ENCODE peak calls at places on chromosomes 2 and 18, in six cellular contexts. One of them, this sample, is unnamed.

GRCh38 chr18:62131305-62131909 is 55.4 kb downstream of the PIGN start:
- DNase-seq in foreskin fibroblast: peak
- DNase-seq in Panc1: peak
- DNase-seq in BE2C: peak
- DNase-seq in T-helper 17 cell: peak
- DNase-seq in mesenteric fat pad: no peak
- DNase-seq in this sample: peak

GRCh38 chr2:8750221-8750620 is 68.4 kb downstream of the ID2 start:
- DNase-seq in foreskin fibroblast: peak
- DNase-seq in Panc1: no peak
- DNase-seq in BE2C: no peak
- DNase-seq in T-helper 17 cell: no peak
- DNase-seq in mesenteric fat pad: no peak
- DNase-seq in this sample: no peak

GRCh38 chr18:48335829-48336228 is 73.4 kb downstream of the ZBTB7C start:
- DNase-seq in foreskin fibroblast: no peak
- DNase-seq in Panc1: no peak
- DNase-seq in BE2C: no peak
- DNase-seq in T-helper 17 cell: no peak
- DNase-seq in mesenteric fat pad: no peak
- DNase-seq in this sample: peak

GRCh38 chr2:53422979-53423378 is 344.6 kb upstream of the CHAC2 start:
- DNase-seq in foreskin fibroblast: peak
- DNase-seq in Panc1: no peak
- DNase-seq in BE2C: peak
- DNase-seq in T-helper 17 cell: no peak
- DNase-seq in mesenteric fat pad: no peak
- DNase-seq in this sample: no peak

GRCh38 chr2:164430166-164430783 is 191.0 kb downstream of the GRB14 start:
- DNase-seq in foreskin fibroblast: peak
- DNase-seq in Panc1: peak
- DNase-seq in BE2C: peak
- DNase-seq in T-helper 17 cell: no peak
- DNase-seq in mesenteric fat pad: no peak
- DNase-seq in this sample: no peak

GRCh38 chr18:32200766-32201165 is 10.9 kb downstream of the MEP1B start:
- DNase-seq in foreskin fibroblast: no peak
- DNase-seq in Panc1: no peak
- DNase-seq in BE2C: peak
- DNase-seq in T-helper 17 cell: no peak
- DNase-seq in mesenteric fat pad: no peak
- DNase-seq in this sample: no peak

GRCh38 chr2:10135296-10136089 is 13.0 kb downstream of the RRM2 start:
- DNase-seq in foreskin fibroblast: peak
- DNase-seq in Panc1: no peak
- DNase-seq in BE2C: peak
- DNase-seq in T-helper 17 cell: no peak
- DNase-seq in mesenteric fat pad: no peak
- DNase-seq in this sample: no peak

GRCh38 chr2:52658598-52658997 is 1109.0 kb upstream of the CHAC2 start:
- DNase-seq in foreskin fibroblast: peak
- DNase-seq in Panc1: no peak
- DNase-seq in BE2C: no peak
- DNase-seq in T-helper 17 cell: no peak
- DNase-seq in mesenteric fat pad: no peak
- DNase-seq in this sample: no peak

GRCh38 chr2:12918138-12918840 is 201.6 kb downstream of the TRIB2 start:
- DNase-seq in foreskin fibroblast: no peak
- DNase-seq in Panc1: no peak
- DNase-seq in BE2C: no peak
- DNase-seq in T-helper 17 cell: no peak
- DNase-seq in mesenteric fat pad: no peak
- DNase-seq in this sample: no peak

GRCh38 chr18:11976882-11977281 is 4.4 kb upstream of the IMPA2 start:
- DNase-seq in foreskin fibroblast: peak
- DNase-seq in Panc1: no peak
- DNase-seq in BE2C: no peak
- DNase-seq in T-helper 17 cell: no peak
- DNase-seq in mesenteric fat pad: no peak
- DNase-seq in this sample: no peak

GRCh38 chr2:12321017-12321641 is 395.6 kb upstream of the TRIB2 start:
- DNase-seq in foreskin fibroblast: peak
- DNase-seq in Panc1: no peak
- DNase-seq in BE2C: no peak
- DNase-seq in T-helper 17 cell: no peak
- DNase-seq in mesenteric fat pad: no peak
- DNase-seq in this sample: no peak

GRCh38 chr2:169705927-169706326 is 11.7 kb downstream of the PHOSPHO2 start:
- DNase-seq in foreskin fibroblast: peak
- DNase-seq in Panc1: no peak
- DNase-seq in BE2C: no peak
- DNase-seq in T-helper 17 cell: no peak
- DNase-seq in mesenteric fat pad: no peak
- DNase-seq in this sample: no peak

GRCh38 chr2:60230037-60230436 is 323.4 kb downstream of the BCL11A start:
- DNase-seq in foreskin fibroblast: no peak
- DNase-seq in Panc1: no peak
- DNase-seq in BE2C: no peak
- DNase-seq in T-helper 17 cell: no peak
- DNase-seq in mesenteric fat pad: no peak
- DNase-seq in this sample: no peak

GRCh38 chr18:31684279-31685096 is at the start of gene B4GALT6:
- DNase-seq in foreskin fibroblast: peak
- DNase-seq in Panc1: no peak
- DNase-seq in BE2C: peak
- DNase-seq in T-helper 17 cell: no peak
- DNase-seq in mesenteric fat pad: no peak
- DNase-seq in this sample: peak

GRCh38 chr2:166468124-166469024 is 25.7 kb downstream of the SCN7A start:
- DNase-seq in foreskin fibroblast: no peak
- DNase-seq in Panc1: no peak
- DNase-seq in BE2C: no peak
- DNase-seq in T-helper 17 cell: no peak
- DNase-seq in mesenteric fat pad: no peak
- DNase-seq in this sample: no peak

GRCh38 chr2:69216535-69217332 is 170.3 kb downstream of the GFPT1 start:
- DNase-seq in foreskin fibroblast: peak
- DNase-seq in Panc1: no peak
- DNase-seq in BE2C: peak
- DNase-seq in T-helper 17 cell: no peak
- DNase-seq in mesenteric fat pad: no peak
- DNase-seq in this sample: no peak

This sample was measured in left lung.